ENCODE peak calls at places on chromosomes 12 and 14, in five cellular contexts. R is esophagus squamous epithelium, P is Peyer's patch, N is GM12878, M is tibial nerve. Q is an unnamed sample. For H3K4me1, the result is how much of the 10 kb centered on the place peaks cover.

GRCh38 chr14:32200368-32201195 is 1.3 kb upstream of the RNU6-7 start:
- DNase-seq in R (no peak), P (no peak), N (no peak), M (no peak), Q (no peak)

GRCh38 chr12:100823988-100824387 is 29.4 kb downstream of the ANO4 start:
- DNase-seq in R (no peak), P (no peak), N (no peak), M (no peak), Q (no peak)

GRCh38 chr12:41055875-41056577 is 132.1 kb upstream of the PDZRN4 start:
- DNase-seq in R (no peak), P (no peak), N (no peak), M (no peak), Q (no peak)

GRCh38 chr12:79983969-79984629 is 49.2 kb upstream of the PPP1R12A start:
- DNase-seq in R (no peak), P (no peak), N (no peak), M (no peak), Q (peak)

GRCh38 chr12:104648746-104649145 is 192.0 kb downstream of the CHST11 start:
- DNase-seq in R (no peak), P (no peak), N (no peak), M (no peak), Q (no peak)

GRCh38 chr12:115660211-115660805 is 617.2 kb downstream of the MED13L start:
- DNase-seq in R (no peak), P (peak), N (no peak), M (no peak), Q (peak)

GRCh38 chr12:83514372-83514771 is 827.7 kb downstream of the TMTC2 start:
- DNase-seq in R (no peak), P (no peak), N (no peak), M (no peak), Q (no peak)

GRCh38 chr12:61097991-61098580 is 1162.1 kb upstream of the USP15 start:
- DNase-seq in R (no peak), P (no peak), N (no peak), M (no peak), Q (no peak)

GRCh38 chr12:100733817-100734593 is 60.6 kb upstream of the ANO4 start:
- DNase-seq in R (no peak), P (no peak), N (no peak), M (no peak), Q (no peak)

GRCh38 chr14:54329082-54329695 is 67.6 kb upstream of the CDKN3 start:
- DNase-seq in R (no peak), P (no peak), N (no peak), M (peak), Q (peak)

GRCh38 chr14:51727526-51727925 is 75.8 kb downstream of the FRMD6 start:
- DNase-seq in R (no peak), P (no peak), N (no peak), M (no peak), Q (no peak)

GRCh38 chr14:89252887-89253532 is 164.0 kb downstream of the FOXN3 start:
- DNase-seq in R (no peak), P (no peak), N (no peak), M (no peak), Q (no peak)

GRCh38 chr14:60926002-60926401 is 54.9 kb downstream of the TRMT5 start:
- DNase-seq in R (no peak), P (no peak), N (peak), M (no peak), Q (no peak)

GRCh38 chr12:16197600-16197999 is 79.9 kb downstream of the SLC15A5 start:
- DNase-seq in R (no peak), P (no peak), N (no peak), M (no peak), Q (no peak)

GRCh38 chr12:76268267-76268666 is 79.9 kb downstream of the BBS10 start:
- DNase-seq in R (no peak), P (no peak), N (no peak), M (no peak), Q (no peak)

GRCh38 chr14:62289471-62289870 is 527.3 kb downstream of the SNAPC1 start:
- DNase-seq in R (no peak), P (no peak), N (no peak), M (no peak), Q (no peak)

GRCh38 chr12:15599266-15600037 is 189.7 kb downstream of the EPS8 start:
- DNase-seq in R (no peak), P (no peak), N (no peak), M (no peak), Q (peak)

GRCh38 chr12:39123580-39123979 is 218.2 kb upstream of the CPNE8 start:
- DNase-seq in R (no peak), P (no peak), N (no peak), M (no peak), Q (no peak)

GRCh38 chr14:81234268-81234667 is 13.5 kb upstream of the GTF2A1 start:
- DNase-seq in R (no peak), P (no peak), N (no peak), M (no peak), Q (no peak)

GRCh38 chr12:75978677-75979076 is 52.9 kb downstream of the PHLDA1 start:
- DNase-seq in R (no peak), P (no peak), N (no peak), M (no peak), Q (no peak)

GRCh38 chr12:9674226-9674590 is 4.7 kb downstream of the CLEC2D start:
- DNase-seq in R (no peak), P (peak), N (no peak), M (no peak), Q (no peak)

GRCh38 chr14:71139058-71139946 is 232.0 kb downstream of the PCNX1 start:
- DNase-seq in R (no peak), P (peak), N (peak), M (no peak), Q (peak)

GRCh38 chr14:64632056-64632455 is 72.2 kb upstream of the PLEKHG3 start:
- DNase-seq in R (no peak), P (no peak), N (no peak), M (no peak), Q (no peak)

GRCh38 chr14:52267501-52268190 is at the start of gene PTGDR:
- DNase-seq in R (no peak), P (peak), N (no peak), M (no peak), Q (peak)

GRCh38 chr14:54686219-54686870 is 119.4 kb downstream of the SAMD4A start:
- DNase-seq in R (no peak), P (no peak), N (no peak), M (peak), Q (peak)

GRCh38 chr12:21819236-21819635 is 44.7 kb upstream of the KCNJ8 start:
- DNase-seq in R (no peak), P (no peak), N (no peak), M (no peak), Q (no peak)

GRCh38 chr14:56598519-56598918 is 18.9 kb downstream of the TMEM260 start:
- DNase-seq in R (no peak), P (no peak), N (no peak), M (no peak), Q (no peak)

GRCh38 chr14:56592746-56593544 is 13.3 kb downstream of the TMEM260 start:
- DNase-seq in R (no peak), P (no peak), N (no peak), M (no peak), Q (no peak)

GRCh38 chr14:56590535-56590951 is 10.9 kb downstream of the TMEM260 start:
- DNase-seq in R (no peak), P (no peak), N (no peak), M (no peak), Q (no peak)

GRCh38 chr14:56594428-56594827 is 14.8 kb downstream of the TMEM260 start:
- DNase-seq in R (no peak), P (no peak), N (no peak), M (no peak), Q (no peak)
- TF ChIP-seq POLR2A in R (no peak), P (no peak), N (no peak), M (no peak), Q (no peak)

GRCh38 chr14:38256358-38256840 is 506 bp upstream of the CLEC14A start:
- DNase-seq in R (no peak), P (no peak), N (no peak), M (no peak), Q (no peak)

GRCh38 chr14:38254565-38255407 is 1.1 kb downstream of the CLEC14A start:
- DNase-seq in R (no peak), P (peak), N (no peak), M (no peak), Q (no peak)

GRCh38 chr14:38255673-38256357 is at the start of gene CLEC14A:
- DNase-seq in R (no peak), P (peak), N (no peak), M (peak), Q (peak)

GRCh38 chr14:38255408-38255672 is 553 bp downstream of the CLEC14A start:
- DNase-seq in R (no peak), P (peak), N (no peak), M (no peak), Q (peak)

DNA sequence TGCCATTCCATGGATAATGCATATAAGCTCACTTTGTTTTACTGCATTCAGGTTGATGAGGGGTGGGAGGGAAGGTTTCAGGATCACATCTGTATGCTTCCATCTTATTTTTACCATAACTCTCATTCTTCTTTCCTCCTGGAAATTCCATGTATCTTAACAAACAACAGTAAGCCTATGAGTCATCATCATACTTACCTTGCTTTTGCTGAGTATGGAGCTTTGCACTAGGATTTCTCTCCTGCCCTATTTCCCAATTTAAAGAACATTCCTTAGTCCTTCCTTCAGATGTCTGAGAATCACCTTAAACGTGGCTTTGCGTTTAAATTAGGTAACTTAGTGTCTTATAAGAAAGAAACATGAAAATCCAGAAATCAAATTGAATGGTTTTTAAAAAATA is 1.6 kb upstream of the CLEC14A start:
- DNase-seq in R (no peak), P (no peak), N (no peak), M (no peak), Q (no peak)
- TF ChIP-seq CTCF in R (no peak), P (no peak), N (no peak), M (no peak), Q (no peak)

DNA sequence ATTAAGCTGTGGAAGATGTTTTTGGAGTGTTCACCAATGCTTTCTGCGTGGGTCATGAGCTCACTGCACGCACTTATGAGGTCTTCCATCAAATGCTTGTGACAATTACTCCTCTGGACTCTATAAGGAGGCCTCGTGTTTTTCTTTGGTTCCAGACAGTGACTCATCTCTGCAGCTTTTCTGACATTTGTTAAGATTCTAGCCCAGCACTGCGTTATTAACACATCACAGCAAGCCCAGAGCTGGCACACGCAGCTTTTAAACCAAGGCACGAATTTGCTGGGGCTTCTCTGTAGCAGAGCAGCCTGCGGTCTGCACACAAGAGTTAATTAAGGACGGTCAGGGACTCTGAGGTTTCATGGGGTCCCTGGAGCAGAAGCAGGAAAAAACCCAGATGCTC is 16.9 kb downstream of the MEG3 start:
- DNase-seq in R (no peak), P (peak), N (no peak), M (no peak), Q (no peak)
- H3K4me1 ChIP-seq in R (under half), P (under half), N (under half), M (under half), Q (under half)

DNA sequence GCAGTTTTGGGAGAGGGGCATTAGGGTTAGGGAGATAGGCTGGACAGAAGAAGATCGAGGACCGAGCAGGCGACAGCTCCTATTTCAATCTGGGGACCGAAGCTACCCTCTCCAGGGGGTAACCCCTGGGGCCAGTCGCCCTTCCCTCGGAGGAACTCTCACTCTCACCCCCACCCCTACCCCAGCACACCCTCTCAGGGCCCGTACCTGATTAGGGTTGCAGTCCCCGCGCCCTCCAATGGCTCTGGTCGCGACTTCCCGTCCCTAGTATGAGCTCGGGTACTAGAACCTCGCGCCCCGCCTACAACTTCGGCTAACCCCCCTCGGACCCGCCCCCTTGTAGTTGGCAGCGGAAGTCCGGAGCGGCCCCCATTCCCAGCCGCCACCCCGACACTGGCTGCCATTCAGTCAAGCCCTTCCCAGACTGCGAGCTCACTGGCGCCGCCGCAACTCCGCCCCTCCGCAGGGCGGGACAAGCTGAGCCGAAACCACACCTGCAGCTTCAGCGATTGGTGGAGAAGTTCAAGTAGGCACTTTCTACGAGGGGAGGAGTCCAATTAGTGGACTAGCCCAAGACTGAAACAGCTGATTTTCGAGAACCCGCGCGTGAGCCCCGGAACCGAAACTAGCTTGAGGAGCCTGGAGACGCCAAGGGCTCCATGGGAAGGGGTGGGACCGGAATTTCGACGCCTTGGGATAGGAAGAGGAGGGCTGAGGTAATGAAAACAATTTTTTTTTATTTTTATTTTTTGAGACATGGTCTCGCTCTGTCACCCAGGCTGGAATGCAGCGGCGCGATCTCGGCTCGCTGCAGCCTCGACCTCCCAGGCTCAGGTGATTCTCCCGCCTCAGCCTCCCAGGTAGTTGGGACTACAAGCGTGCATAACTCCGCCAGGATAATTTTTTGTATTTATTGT is at the start of gene STAT2:
- DNase-seq in R (peak), P (peak), N (peak), M (peak), Q (peak)
- TF ChIP-seq POLR2A in R (no peak), P (peak), N (peak), M (peak), Q (peak)

GRCh38 chr14:39034481-39035296 is 68.3 kb downstream of the SEC23A start:
- DNase-seq in R (no peak), P (no peak), N (no peak), M (no peak), Q (no peak)
- TF ChIP-seq CTCF in R (no peak), P (peak), N (no peak), M (peak), Q (no peak)

GRCh38 chr14:90518941-90519256 is 122.1 kb downstream of the CALM1 start:
- DNase-seq in R (no peak), P (peak), N (no peak), M (no peak), Q (peak)
- H3K4me1 ChIP-seq in R (under half), P (half or more), N (under half), M (under half), Q (under half)

DNA sequence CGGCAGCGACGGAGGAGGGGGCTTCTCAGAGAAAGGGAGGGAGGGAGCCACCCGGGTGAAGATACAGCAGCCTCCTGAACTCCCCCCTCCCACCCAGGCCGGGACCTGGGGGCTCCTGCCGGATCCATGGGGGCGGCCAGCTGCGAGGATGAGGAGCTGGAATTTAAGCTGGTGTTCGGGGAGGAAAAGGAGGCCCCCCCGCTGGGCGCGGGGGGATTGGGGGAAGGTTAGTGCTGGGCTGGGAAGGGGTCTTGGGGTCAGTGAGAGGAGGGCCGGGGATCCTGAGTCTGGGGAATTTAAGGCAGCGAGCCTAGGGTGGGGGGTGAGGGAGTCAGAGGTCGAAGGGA is 204 bp downstream of the NFATC4 start:
- DNase-seq in R (no peak), P (no peak), N (no peak), M (no peak), Q (no peak)
- TF ChIP-seq POLR2A in R (no peak), P (no peak), N (no peak), M (no peak), Q (no peak)

GRCh38 chr12:106733660-106734059 is 40.8 kb upstream of the RIC8B start:
- DNase-seq in R (no peak), P (no peak), N (no peak), M (no peak), Q (no peak)

GRCh38 chr12:106739318-106739717 is 35.2 kb upstream of the RIC8B start:
- DNase-seq in R (no peak), P (no peak), N (no peak), M (no peak), Q (no peak)

GRCh38 chr12:106732890-106733289 is 41.6 kb upstream of the RIC8B start:
- DNase-seq in R (no peak), P (no peak), N (no peak), M (no peak), Q (no peak)

GRCh38 chr12:106739815-106740552 is 34.5 kb upstream of the RIC8B start:
- DNase-seq in R (no peak), P (no peak), N (no peak), M (no peak), Q (no peak)

GRCh38 chr12:106736051-106736957 is 38.2 kb upstream of the RIC8B start:
- DNase-seq in R (no peak), P (no peak), N (no peak), M (no peak), Q (no peak)
- TF ChIP-seq CTCF in R (no peak), P (no peak), N (peak), M (no peak), Q (no peak)

DNA sequence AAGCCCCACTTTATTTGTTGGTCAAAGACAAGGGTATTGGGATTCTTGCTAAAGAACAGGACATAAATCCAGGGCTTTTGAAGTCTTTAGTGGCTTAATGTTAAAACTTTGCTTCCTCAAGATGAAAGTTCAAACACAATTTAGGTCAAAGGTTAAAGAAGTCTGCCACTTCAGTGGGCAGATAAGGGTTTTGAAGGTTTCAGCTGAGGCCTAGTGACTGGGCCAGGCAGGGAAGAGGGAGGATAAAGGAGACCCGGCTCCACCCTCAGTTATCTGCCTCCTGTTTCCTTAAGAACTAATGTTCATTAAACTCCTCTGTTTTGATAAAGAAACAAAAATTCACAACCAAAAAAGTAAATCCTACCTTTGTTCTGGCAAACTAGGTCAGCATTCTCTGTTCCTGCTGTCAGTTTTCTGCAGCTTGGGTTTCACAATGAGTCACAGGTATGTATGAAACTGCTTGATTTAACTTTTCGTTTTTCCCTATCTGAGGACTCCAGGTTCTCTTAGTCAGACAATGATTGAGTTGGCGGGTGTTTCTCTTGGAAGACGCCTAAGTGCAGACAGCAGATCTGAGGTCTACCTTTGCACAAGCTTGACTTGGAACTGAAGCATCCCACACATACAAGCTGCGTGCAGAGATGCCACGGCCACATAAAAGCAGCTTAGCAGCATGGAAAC is 208.3 kb downstream of the EXOC5 start:
- DNase-seq in R (no peak), P (no peak), N (peak), M (no peak), Q (no peak)
- H3K4me1 ChIP-seq in R (under half), P (under half), N (under half), M (under half), Q (under half)

GRCh38 chr12:64610660-64611429 is 550 bp downstream of the RASSF3 start:
- DNase-seq in R (no peak), P (peak), N (no peak), M (no peak), Q (peak)

GRCh38 chr12:64609543-64610091 is 678 bp upstream of the RASSF3 start:
- DNase-seq in R (no peak), P (no peak), N (no peak), M (no peak), Q (no peak)

GRCh38 chr12:64611430-64612286 is 1.4 kb downstream of the RASSF3 start:
- DNase-seq in R (no peak), P (peak), N (no peak), M (no peak), Q (peak)

GRCh38 chr12:64610092-64610659 is at the start of gene RASSF3:
- DNase-seq in R (peak), P (peak), N (no peak), M (peak), Q (peak)

DNA sequence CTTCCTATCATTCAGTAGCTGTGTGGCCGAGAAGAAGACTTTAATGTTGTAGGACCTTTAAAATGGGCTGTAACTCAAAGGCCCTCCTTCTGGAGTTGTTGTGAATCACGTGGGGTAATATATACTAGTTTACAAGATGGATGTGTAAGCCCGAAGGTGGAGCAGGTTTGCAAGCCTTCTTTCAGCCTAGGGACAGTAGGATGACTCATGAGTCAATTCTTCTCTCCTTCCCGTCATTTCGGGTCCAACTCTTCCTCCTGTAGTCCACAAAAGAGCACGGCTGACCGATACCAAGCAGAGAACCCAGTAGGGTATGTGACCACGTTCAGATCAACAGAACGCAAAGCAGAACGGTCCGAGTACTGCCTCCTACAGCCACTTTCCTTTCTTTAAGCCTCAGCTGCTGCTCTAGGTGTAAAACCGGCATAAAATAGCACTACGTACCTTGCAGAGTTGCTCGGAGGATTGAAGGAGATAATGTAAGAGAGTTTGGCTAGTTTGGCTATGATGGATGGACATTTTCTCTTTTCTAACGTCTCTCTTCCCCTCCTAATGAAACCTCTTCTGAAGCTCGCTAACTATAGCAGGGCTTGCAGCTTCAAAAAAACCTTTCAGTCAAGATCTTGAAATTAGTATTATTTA is 1.3 kb upstream of the RASSF3 start:
- DNase-seq in R (no peak), P (peak), N (peak), M (no peak), Q (peak)
- TF ChIP-seq POLR2A in R (no peak), P (peak), N (peak), M (no peak), Q (no peak)

Q was measured in testis.